ENCODE peak calls at places on chromosomes 5 and 9, in six cellular contexts. E is GM23338, B is OCI-LY7, U is MM.1S, G is SK-N-SH, D is neural progenitor cell. S is an unnamed sample.

GRCh38 chr5:132069994-132070393 is 3.6 kb upstream of the CSF2 start:
- DNase-seq in E (no peak), B (no peak), U (no peak), G (no peak), D (no peak), S (no peak)

GRCh38 chr9:14769235-14769580 is 46.7 kb upstream of the CER1 start:
- DNase-seq in E (peak; percentile 72), B (peak; percentile 61), U (no peak), G (no peak), D (peak; percentile 65), S (peak; percentile 34)

GRCh38 chr9:135699440-135699839 is at the start of gene SOHLH1:
- DNase-seq in E (no peak), B (no peak), U (no peak), G (no peak), D (no peak), S (no peak)

GRCh38 chr9:108070861-108071260 is 581.3 kb upstream of the KLF4 start:
- DNase-seq in E (no peak), B (no peak), U (no peak), G (no peak), D (no peak), S (no peak)

GRCh38 chr9:95783426-95783975 is 92.0 kb upstream of the ERCC6L2 start:
- DNase-seq in E (no peak), B (no peak), U (no peak), G (no peak), D (no peak), S (peak; percentile 51)

GRCh38 chr5:160507181-160507811 is 85.6 kb downstream of the PTTG1 start:
- DNase-seq in E (no peak), B (no peak), U (no peak), G (no peak), D (no peak), S (peak; percentile 86)

GRCh38 chr9:75027187-75028107 is 646 bp downstream of the CARNMT1 start:
- DNase-seq in E (peak; percentile 63), B (peak; percentile 72), U (peak; percentile 66), G (peak; percentile 85), D (peak; percentile 78), S (peak; percentile 80)

GRCh38 chr9:98092633-98092971 is 26.4 kb downstream of the TRIM14 start:
- DNase-seq in E (no peak), B (no peak), U (no peak), G (no peak), D (no peak), S (no peak)

GRCh38 chr5:45279109-45279508 is 417.1 kb downstream of the HCN1 start:
- DNase-seq in E (peak; percentile 53), B (no peak), U (no peak), G (no peak), D (no peak), S (no peak)

GRCh38 chr9:79984429-79985067 is 412.8 kb downstream of the TLE4 start:
- DNase-seq in E (no peak), B (no peak), U (no peak), G (no peak), D (no peak), S (no peak)

GRCh38 chr5:178115136-178115834 is 2.0 kb downstream of the N4BP3 start:
- DNase-seq in E (peak; percentile 87), B (peak; percentile 59), U (no peak), G (no peak), D (peak; percentile 93), S (no peak)

GRCh38 chr9:107020040-107020530 is 157.1 kb downstream of the ZNF462 start:
- DNase-seq in E (peak; percentile 56), B (peak; percentile 8), U (peak; percentile 83), G (no peak), D (peak; percentile 79), S (peak; percentile 94)

GRCh38 chr9:95511232-95511951 is 5.4 kb downstream of the PTCH1 start:
- DNase-seq in E (peak; percentile 90), B (peak; percentile 66), U (peak; percentile 68), G (no peak), D (peak; percentile 85), S (peak; percentile 81)

GRCh38 chr5:103393131-103393754 is 134.7 kb downstream of the MACIR start:
- DNase-seq in E (peak; percentile 75), B (no peak), U (peak; percentile 84), G (no peak), D (peak; percentile 67), S (peak; percentile 67)

GRCh38 chr9:130181645-130182044 is 9.4 kb downstream of the NCS1 start:
- DNase-seq in E (no peak), B (no peak), U (no peak), G (no peak), D (no peak), S (no peak)

GRCh38 chr5:172586118-172587060 is 54.7 kb upstream of the NEURL1B start:
- DNase-seq in E (peak; percentile 87), B (no peak), U (no peak), G (no peak), D (peak; percentile 42), S (no peak)

GRCh38 chr9:107513464-107514092 is 24.0 kb upstream of the KLF4 start:
- DNase-seq in E (no peak), B (no peak), U (peak; percentile 11), G (no peak), D (no peak), S (no peak)

GRCh38 chr5:157994271-157994691 is 135.3 kb upstream of the CLINT1 start:
- DNase-seq in E (no peak), B (no peak), U (no peak), G (no peak), D (no peak), S (no peak)

GRCh38 chr5:176775409-176775808 is 35.0 kb upstream of the UNC5A start:
- DNase-seq in E (no peak), B (no peak), U (no peak), G (no peak), D (no peak), S (peak; percentile 37)

GRCh38 chr5:33470544-33470943 is 29.8 kb downstream of the TARS1 start:
- DNase-seq in E (no peak), B (peak; percentile 13), U (no peak), G (peak; percentile 30), D (peak; percentile 45), S (peak; percentile 61)

GRCh38 chr5:55062039-55062779 is 38.2 kb downstream of the GZMK start:
- DNase-seq in E (no peak), B (no peak), U (no peak), G (no peak), D (no peak), S (no peak)

GRCh38 chr5:80369521-80369920 is 38.3 kb upstream of the ZFYVE16 start:
- DNase-seq in E (no peak), B (no peak), U (no peak), G (no peak), D (no peak), S (no peak)

GRCh38 chr5:50655067-50655809 is 11.2 kb upstream of the PARP8 start:
- DNase-seq in E (no peak), B (no peak), U (no peak), G (no peak), D (no peak), S (no peak)

GRCh38 chr9:138072897-138073296 is 195.3 kb downstream of the CACNA1B start:
- DNase-seq in E (no peak), B (no peak), U (no peak), G (peak; percentile 15), D (no peak), S (no peak)

GRCh38 chr9:22227986-22228385 is 218.6 kb upstream of the DMRTA1 start:
- DNase-seq in E (no peak), B (no peak), U (no peak), G (no peak), D (no peak), S (no peak)

GRCh38 chr5:178104492-178104891 is 8.8 kb upstream of the N4BP3 start:
- DNase-seq in E (no peak), B (no peak), U (no peak), G (no peak), D (no peak), S (no peak)

GRCh38 chr5:151757233-151758140 is 944 bp downstream of the ATOX1 start:
- DNase-seq in E (peak; percentile 40), B (peak; percentile 34), U (peak; percentile 46), G (no peak), D (no peak), S (peak; percentile 61)

GRCh38 chr9:3980771-3981170 is 319.1 kb downstream of the GLIS3 start:
- DNase-seq in E (no peak), B (no peak), U (no peak), G (no peak), D (peak; percentile 76), S (peak; percentile 72)

GRCh38 chr5:90590-91547 is 1.1 kb upstream of the PLEKHG4B start:
- DNase-seq in E (peak; percentile 45), B (no peak), U (no peak), G (no peak), D (no peak), S (peak; percentile 26)

GRCh38 chr5:109868737-109869136 is 179.0 kb downstream of the MAN2A1 start:
- DNase-seq in E (no peak), B (no peak), U (no peak), G (no peak), D (no peak), S (peak; percentile 53)

GRCh38 chr9:90645721-90646120 is 3.1 kb upstream of the DIRAS2 start:
- DNase-seq in E (no peak), B (no peak), U (peak; percentile 64), G (no peak), D (no peak), S (no peak)

GRCh38 chr5:67003373-67003905 is 193.2 kb downstream of the CD180 start:
- DNase-seq in E (no peak), B (no peak), U (no peak), G (no peak), D (no peak), S (no peak)
- H2AFZ ChIP-seq in E (peak overlapping the region; percentile 94), B (peak overlapping the region; percentile 89), U (peak overlapping the region; percentile 91), G (peak overlapping the region; percentile 88), D (peak overlapping the region; percentile 92), S (peak overlapping the region; percentile 96)

GRCh38 chr5:9156282-9156681 is 389.6 kb downstream of the SEMA5A start:
- DNase-seq in E (peak; percentile 66), B (peak; percentile 7), U (no peak), G (peak; percentile 50), D (peak; percentile 74), S (peak; percentile 77)
- TF ChIP-seq EZH2phosphoT487 in E (no peak), B (no peak), U (no peak), G (no peak), D (no peak), S (no peak)

GRCh38 chr5:93978222-93978621 is 236.8 kb upstream of the POU5F2 start:
- DNase-seq in E (no peak), B (no peak), U (no peak), G (no peak), D (no peak), S (no peak)
- H3K27ac ChIP-seq in E (no peak overlapping the region), B (no peak overlapping the region), U (no peak overlapping the region), G (no peak overlapping the region), D (no peak overlapping the region), S (no peak overlapping the region)

GRCh38 chr9:110765926-110766325 is 97.3 kb downstream of the MUSK start:
- DNase-seq in E (no peak), B (no peak), U (no peak), G (no peak), D (no peak), S (no peak)

GRCh38 chr9:110767559-110768063 is 99.0 kb downstream of the MUSK start:
- DNase-seq in E (no peak), B (no peak), U (no peak), G (no peak), D (no peak), S (peak; percentile 57)

GRCh38 chr9:110764006-110764405 is 95.4 kb downstream of the MUSK start:
- DNase-seq in E (no peak), B (no peak), U (no peak), G (no peak), D (no peak), S (no peak)

GRCh38 chr9:110768887-110769286 is 100.3 kb downstream of the MUSK start:
- DNase-seq in E (no peak), B (no peak), U (no peak), G (no peak), D (no peak), S (no peak)

GRCh38 chr9:110769667-110770066 is 101.1 kb downstream of the MUSK start:
- DNase-seq in E (no peak), B (no peak), U (no peak), G (no peak), D (no peak), S (peak; percentile 64)
- H2AFZ ChIP-seq in E (no peak overlapping the region), B (no peak overlapping the region), U (no peak overlapping the region), G (no peak overlapping the region), D (no peak overlapping the region), S (no peak overlapping the region)